ENCODE peak calls at places on chromosome 16, in seven cellular contexts. P is body of pancreas; X is CD4-positive, CD25-positive, alpha-beta regulatory T cell; S is psoas muscle; T is fibroblast of lung; E is pancreas; K is effector memory CD4-positive, alpha-beta T cell. Q is an unnamed sample. For H3K36me3, H3K4me1 and H3K27me3, the result is how much of the 10 kb centered on the place peaks cover.

GRCh38 chr16:72856797-72857196 is 191.1 kb downstream of the ZFHX3 start:
- DNase-seq in P (no peak), X (no peak), S (no peak), T (no peak), E (no peak), K (no peak), Q (no peak)

GRCh38 chr16:84357191-84357651 is 11.1 kb upstream of the ATP2C2 start:
- DNase-seq in P (no peak), X (no peak), S (no peak), T (peak), E (no peak), K (no peak), Q (no peak)

GRCh38 chr16:50401355-50401754 is 32.6 kb upstream of the BRD7 start:
- DNase-seq in P (no peak), X (no peak), S (no peak), T (no peak), E (no peak), K (no peak), Q (no peak)

GRCh38 chr16:51549836-51550235 is 398.8 kb upstream of the SALL1 start:
- DNase-seq in P (no peak), X (no peak), S (no peak), T (no peak), E (no peak), K (no peak), Q (no peak)

GRCh38 chr16:22189473-22190168 is 16.5 kb upstream of the EEF2K start:
- DNase-seq in P (peak), X (peak), S (peak), T (peak), E (peak), K (peak), Q (no peak)

GRCh38 chr16:378821-379182 is 3.0 kb downstream of the PGAP6 start:
- DNase-seq in P (no peak), X (no peak), S (no peak), T (no peak), E (no peak), K (no peak), Q (no peak)

GRCh38 chr16:29674188-29674587 is 4.8 kb upstream of the QPRT start:
- DNase-seq in P (peak), X (no peak), S (peak), T (peak), E (no peak), K (no peak), Q (no peak)

GRCh38 chr16:71626018-71626857 is at the start of gene MARVELD3:
- DNase-seq in P (peak), X (no peak), S (no peak), T (no peak), E (peak), K (no peak), Q (peak)

GRCh38 chr16:80210787-80211186 is 330.0 kb upstream of the DYNLRB2 start:
- DNase-seq in P (no peak), X (no peak), S (peak), T (no peak), E (no peak), K (no peak), Q (no peak)

GRCh38 chr16:35391328-35391727 is 1931.9 kb downstream of the TP53TG3F start:
- DNase-seq in P (peak), X (no peak), S (peak), T (peak), E (peak), K (no peak), Q (peak)

GRCh38 chr16:86775401-86775985 is 197.1 kb downstream of the FOXL1 start:
- DNase-seq in P (no peak), X (no peak), S (no peak), T (no peak), E (no peak), K (no peak), Q (no peak)

GRCh38 chr16:70736454-70737376 is 50.9 kb upstream of the MTSS2 start:
- DNase-seq in P (no peak), X (no peak), S (no peak), T (peak), E (no peak), K (no peak), Q (no peak)

GRCh38 chr16:72291531-72291981 is 119.6 kb upstream of the PMFBP1 start:
- DNase-seq in P (no peak), X (no peak), S (no peak), T (peak), E (no peak), K (no peak), Q (no peak)

GRCh38 chr16:20868890-20869289 is 31.3 kb downstream of the DCUN1D3 start:
- DNase-seq in P (peak), X (no peak), S (peak), T (peak), E (peak), K (no peak), Q (no peak)

GRCh38 chr16:83925957-83926725 is 26.9 kb upstream of the OSGIN1 start:
- DNase-seq in P (no peak), X (no peak), S (no peak), T (no peak), E (no peak), K (no peak), Q (no peak)

GRCh38 chr16:69349508-69349907 is 2.1 kb downstream of the TMED6 start:
- DNase-seq in P (no peak), X (no peak), S (no peak), T (no peak), E (no peak), K (no peak), Q (no peak)

GRCh38 chr16:3857189-3858013 is 23.1 kb downstream of the CREBBP start:
- DNase-seq in P (peak), X (no peak), S (peak), T (peak), E (no peak), K (no peak), Q (no peak)

GRCh38 chr16:31913668-31914067 is 40.1 kb downstream of the ZNF267 start:
- DNase-seq in P (no peak), X (no peak), S (no peak), T (no peak), E (no peak), K (no peak), Q (no peak)

GRCh38 chr16:85557976-85558589 is 55.0 kb upstream of the GSE1 start:
- DNase-seq in P (peak), X (no peak), S (no peak), T (no peak), E (no peak), K (no peak), Q (peak)

GRCh38 chr16:68000024-68000423 is 740 bp upstream of the DPEP2 start:
- DNase-seq in P (no peak), X (no peak), S (no peak), T (no peak), E (no peak), K (no peak), Q (no peak)

GRCh38 chr16:30892670-30893069 is 1.2 kb downstream of the BCL7C start:
- DNase-seq in P (no peak), X (no peak), S (no peak), T (no peak), E (no peak), K (no peak), Q (no peak)

GRCh38 chr16:67406628-67407027 is 9.6 kb downstream of the ZDHHC1 start:
- DNase-seq in P (no peak), X (no peak), S (no peak), T (peak), E (no peak), K (no peak), Q (no peak)

GRCh38 chr16:49636608-49637007 is 219.3 kb downstream of the ZNF423 start:
- DNase-seq in P (no peak), X (no peak), S (no peak), T (no peak), E (no peak), K (no peak), Q (no peak)

GRCh38 chr16:87308826-87309225 is 8.4 kb downstream of the C16orf95 start:
- DNase-seq in P (no peak), X (no peak), S (no peak), T (no peak), E (no peak), K (no peak), Q (no peak)

GRCh38 chr16:82331974-82332750 is 162.1 kb upstream of the MPHOSPH6 start:
- DNase-seq in P (no peak), X (no peak), S (no peak), T (no peak), E (no peak), K (no peak), Q (no peak)

GRCh38 chr16:79286646-79287423 is 313.7 kb downstream of the MAF start:
- DNase-seq in P (peak), X (no peak), S (peak), T (no peak), E (peak), K (no peak), Q (no peak)

GRCh38 chr16:73163238-73163795 is 115.4 kb upstream of the ZFHX3 start:
- DNase-seq in P (no peak), X (no peak), S (no peak), T (peak), E (no peak), K (no peak), Q (no peak)

GRCh38 chr16:27123795-27124194 is 57.1 kb downstream of the C16orf82 start:
- DNase-seq in P (no peak), X (no peak), S (no peak), T (no peak), E (no peak), K (no peak), Q (no peak)

GRCh38 chr16:79348521-79349306 is 251.8 kb downstream of the MAF start:
- DNase-seq in P (no peak), X (no peak), S (no peak), T (no peak), E (no peak), K (no peak), Q (no peak)

GRCh38 chr16:2091722-2092620 is 43.7 kb downstream of the PKD1 start:
- DNase-seq in P (no peak), X (no peak), S (no peak), T (no peak), E (peak), K (no peak), Q (no peak)

GRCh38 chr16:69691980-69692911 is 34.1 kb downstream of the NQO1 start:
- DNase-seq in P (no peak), X (no peak), S (no peak), T (no peak), E (no peak), K (no peak), Q (no peak)

GRCh38 chr16:483351-484075 is 44.0 kb upstream of the CAPN15 start:
- DNase-seq in P (no peak), X (no peak), S (no peak), T (no peak), E (no peak), K (no peak), Q (peak)

GRCh38 chr16:84547539-84548058 is 43.1 kb upstream of the MEAK7 start:
- DNase-seq in P (no peak), X (no peak), S (no peak), T (no peak), E (no peak), K (no peak), Q (no peak)

GRCh38 chr16:57957396-57958392 is 13.2 kb downstream of the CNGB1 start:
- DNase-seq in P (no peak), X (no peak), S (no peak), T (no peak), E (no peak), K (no peak), Q (no peak)

GRCh38 chr16:27778926-27779570 is 229.1 kb downstream of the KATNIP start:
- DNase-seq in P (no peak), X (no peak), S (no peak), T (no peak), E (no peak), K (no peak), Q (no peak)

DNA sequence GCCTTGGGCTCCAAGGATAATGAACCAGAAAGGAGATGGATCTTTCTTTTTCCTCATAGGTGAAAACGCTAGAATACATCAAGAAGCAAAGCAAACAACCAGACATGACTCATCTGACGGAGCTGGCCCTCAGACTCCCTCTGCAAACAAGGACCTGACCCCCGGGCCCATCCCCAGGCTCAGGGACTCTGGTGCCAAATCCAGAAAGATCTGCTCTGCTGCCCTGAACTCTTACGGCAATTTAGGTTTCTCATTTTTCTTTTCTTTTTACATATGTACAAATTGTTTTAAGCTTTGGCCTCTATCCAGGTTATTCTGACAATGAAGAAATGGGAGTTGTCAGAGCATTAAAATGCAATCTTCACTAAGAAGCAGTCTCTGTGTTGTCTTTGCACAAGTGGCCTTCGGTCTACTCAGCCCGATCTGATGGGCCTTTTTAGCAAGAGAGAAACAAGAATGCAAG is 17.7 kb downstream of the KNOP1 start:
- DNase-seq in P (peak), X (no peak), S (no peak), T (peak), E (no peak), K (no peak), Q (no peak)
- H3K36me3 ChIP-seq in P (under half), X (under half), S (under half), T (under half), E (under half), K (under half), Q (under half)

DNA sequence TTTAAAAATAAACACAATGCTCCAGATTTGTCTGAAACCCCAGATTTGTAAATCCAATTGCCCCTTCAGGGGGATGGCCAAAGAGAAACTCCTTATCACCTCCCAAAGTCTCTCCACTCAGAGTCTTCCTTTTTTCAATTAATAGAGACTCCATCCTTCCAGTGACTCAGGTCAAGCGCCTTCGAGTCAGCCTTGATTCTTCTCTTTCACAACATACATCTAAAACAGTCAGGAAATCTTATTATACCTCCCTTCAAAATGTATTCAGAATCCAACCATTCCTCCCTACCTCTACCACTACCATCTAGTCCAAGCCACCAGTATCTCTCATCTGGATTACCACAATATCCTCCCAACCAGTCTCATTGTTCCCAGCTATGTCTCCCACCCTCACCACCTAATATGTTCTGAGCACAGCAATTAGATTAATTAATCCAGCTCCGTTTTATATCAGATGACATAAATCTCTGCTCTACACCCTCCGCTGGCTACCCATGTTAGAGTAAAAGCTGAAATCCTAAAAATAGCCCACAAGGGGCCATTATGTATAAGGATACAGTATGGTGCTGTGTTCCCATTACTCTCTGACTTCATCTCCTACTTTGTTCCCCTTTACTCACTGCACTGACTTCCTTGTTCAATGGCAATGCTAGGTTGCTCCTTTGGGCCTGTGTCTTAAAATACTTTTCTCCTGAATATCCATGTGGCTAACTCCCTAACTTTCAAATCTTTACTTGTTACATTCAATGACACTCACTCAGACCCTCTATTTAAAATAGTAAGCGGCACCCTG is 11.8 kb downstream of the SIAH1 start:
- DNase-seq in P (no peak), X (no peak), S (no peak), T (no peak), E (no peak), K (no peak), Q (no peak)
- H3K4me1 ChIP-seq in P (under half), X (under half), S (half or more), T (under half), E (under half), K (under half), Q (under half)

GRCh38 chr16:56623637-56624036 is 1.9 kb upstream of the MT1E start:
- DNase-seq in P (no peak), X (no peak), S (no peak), T (no peak), E (no peak), K (no peak), Q (no peak)

GRCh38 chr16:56618138-56618537 is 7.4 kb upstream of the MT1E start:
- DNase-seq in P (no peak), X (no peak), S (no peak), T (no peak), E (no peak), K (no peak), Q (no peak)

GRCh38 chr16:56616608-56617211 is 8.3 kb downstream of the MT2A start:
- DNase-seq in P (no peak), X (no peak), S (no peak), T (no peak), E (no peak), K (no peak), Q (no peak)

GRCh38 chr16:56617212-56618085 is 8.1 kb upstream of the MT1E start:
- DNase-seq in P (peak), X (peak), S (peak), T (peak), E (peak), K (peak), Q (no peak)

GRCh38 chr16:56620311-56620897 is 5.2 kb upstream of the MT1E start:
- DNase-seq in P (no peak), X (no peak), S (no peak), T (no peak), E (no peak), K (no peak), Q (no peak)
- H3K27me3 ChIP-seq in P (under half), X (under half), S (under half), T (under half), E (under half), K (under half), Q (under half)

DNA sequence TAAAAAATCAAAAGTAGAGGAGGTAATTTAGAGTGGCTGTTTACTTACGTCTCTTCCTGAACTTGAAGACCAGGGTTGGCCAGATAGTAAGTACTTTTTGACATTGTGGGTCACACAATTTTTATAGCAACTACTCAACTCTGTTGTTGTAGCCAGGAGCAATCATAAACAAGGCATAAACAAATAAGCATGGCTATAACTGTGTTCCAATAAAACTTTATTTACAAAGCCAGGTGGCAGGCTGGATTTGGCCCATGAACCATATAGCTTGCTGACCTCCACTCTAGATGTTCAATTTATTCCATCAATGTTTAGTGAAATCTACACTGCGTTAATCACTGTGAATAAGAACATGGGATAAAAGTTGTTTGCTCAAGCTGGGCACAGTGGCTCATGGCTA is 500.4 kb upstream of the ERCC4 start:
- DNase-seq in P (no peak), X (no peak), S (no peak), T (no peak), E (no peak), K (no peak), Q (no peak)
- H3K36me3 ChIP-seq in P (under half), X (under half), S (under half), T (under half), E (under half), K (under half), Q (under half)

GRCh38 chr16:9094008-9094846 is 2.8 kb downstream of the HAPSTR1 start:
- DNase-seq in P (no peak), X (no peak), S (no peak), T (no peak), E (no peak), K (no peak), Q (no peak)

GRCh38 chr16:9097266-9098219 is 6.1 kb downstream of the HAPSTR1 start:
- DNase-seq in P (no peak), X (no peak), S (no peak), T (no peak), E (no peak), K (no peak), Q (no peak)

GRCh38 chr16:9096416-9096952 is 5.0 kb downstream of the HAPSTR1 start:
- DNase-seq in P (no peak), X (no peak), S (no peak), T (no peak), E (no peak), K (no peak), Q (no peak)

GRCh38 chr16:9095171-9095570 is 3.7 kb downstream of the HAPSTR1 start:
- DNase-seq in P (no peak), X (no peak), S (no peak), T (no peak), E (no peak), K (no peak), Q (no peak)

DNA sequence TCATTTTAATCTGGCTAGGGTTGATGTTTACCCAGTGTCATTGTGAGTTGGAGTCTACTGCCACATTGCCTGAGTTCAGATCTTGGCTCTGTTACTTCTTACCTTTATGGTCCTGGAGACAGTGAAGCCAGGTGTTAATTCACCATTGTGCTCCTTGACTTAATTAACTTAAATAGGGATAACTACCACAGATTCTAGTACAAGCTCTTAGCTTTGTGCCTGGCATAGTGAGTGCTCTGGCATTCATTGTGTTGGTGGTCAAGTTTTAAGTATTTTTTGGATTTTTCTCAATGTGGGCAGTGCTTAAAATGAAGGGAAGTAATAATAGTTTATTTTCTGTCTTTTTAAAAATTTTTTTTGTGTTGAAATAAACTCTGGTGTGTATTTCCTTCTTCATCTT is 4.6 kb downstream of the HAPSTR1 start:
- DNase-seq in P (no peak), X (no peak), S (no peak), T (no peak), E (no peak), K (no peak), Q (no peak)
- H3K4me1 ChIP-seq in P (half or more), X (half or more), S (half or more), T (under half), E (half or more), K (half or more), Q (under half)

GRCh38 chr16:4891886-4892216 is 44.6 kb downstream of the UBN1 start:
- DNase-seq in P (no peak), X (no peak), S (no peak), T (no peak), E (no peak), K (no peak), Q (no peak)
- H3K27me3 ChIP-seq in P (under half), X (under half), S (under half), T (under half), E (under half), K (under half), Q (under half)